ENCODE peak calls at places on chromosomes 4 and X, in seven cellular contexts. G is HepG2, L is K562, D is endothelial cell of umbilical vein, K is H1, R is SK-N-SH, E is GM12878. O is an unnamed sample. For H4K20me1, the result is how much of the 10 kb centered on the place peaks cover.

GRCh38 chrX:55008571-55009358 is 8.6 kb downstream of the APEX2 start:
- DNase-seq in G (no peak), R (no peak), K (no peak), L (no peak), E (no peak), D (peak), O (peak)

GRCh38 chr4:152563209-152563608 is 27.3 kb upstream of the FBXW7 start:
- DNase-seq in L (no peak), R (no peak), D (no peak), E (no peak), G (no peak), K (no peak), O (no peak)

GRCh38 chr4:64000241-64000640 is 409.0 kb downstream of the TECRL start:
- DNase-seq in E (no peak), K (no peak), R (no peak), G (no peak), D (no peak), L (no peak), O (no peak)

GRCh38 chrX:66622209-66622608 is 16.7 kb downstream of the EDA2R start:
- DNase-seq in D (no peak), E (no peak), G (no peak), L (no peak), K (no peak), R (no peak), O (no peak)

GRCh38 chr4:158588777-158589176 is 67.1 kb downstream of the RXFP1 start:
- DNase-seq in R (no peak), L (no peak), G (no peak), K (no peak), E (no peak), D (no peak), O (no peak)

GRCh38 chrX:132488819-132489255 is at the start of gene MBNL3:
- DNase-seq in K (peak), L (no peak), G (peak), R (peak), D (peak), E (no peak), O (no peak)

GRCh38 chr4:154489558-154490260 is 1.9 kb downstream of the DCHS2 start:
- DNase-seq in D (no peak), L (no peak), R (peak), E (no peak), K (no peak), G (no peak), O (no peak)

GRCh38 chrX:53716328-53717088 is 30.0 kb upstream of the HUWE1 start:
- DNase-seq in G (no peak), R (no peak), E (peak), D (peak), K (no peak), L (no peak), O (no peak)

GRCh38 chr4:87078987-87079469 is 141.4 kb downstream of the KLHL8 start:
- DNase-seq in K (no peak), D (peak), L (no peak), R (no peak), E (no peak), G (no peak), O (no peak)

GRCh38 chr4:53476232-53477037 is 99.0 kb downstream of the FIP1L1 start:
- DNase-seq in D (no peak), L (no peak), E (no peak), R (no peak), K (no peak), G (no peak), O (no peak)

GRCh38 chr4:106864231-106864630 is 171.9 kb downstream of the DKK2 start:
- DNase-seq in G (no peak), R (no peak), D (no peak), E (no peak), K (no peak), L (no peak), O (no peak)

GRCh38 chrX:21698274-21698673 is 40.1 kb upstream of the KLHL34 start:
- DNase-seq in G (no peak), K (no peak), E (no peak), D (no peak), R (no peak), L (no peak), O (no peak)

DNA sequence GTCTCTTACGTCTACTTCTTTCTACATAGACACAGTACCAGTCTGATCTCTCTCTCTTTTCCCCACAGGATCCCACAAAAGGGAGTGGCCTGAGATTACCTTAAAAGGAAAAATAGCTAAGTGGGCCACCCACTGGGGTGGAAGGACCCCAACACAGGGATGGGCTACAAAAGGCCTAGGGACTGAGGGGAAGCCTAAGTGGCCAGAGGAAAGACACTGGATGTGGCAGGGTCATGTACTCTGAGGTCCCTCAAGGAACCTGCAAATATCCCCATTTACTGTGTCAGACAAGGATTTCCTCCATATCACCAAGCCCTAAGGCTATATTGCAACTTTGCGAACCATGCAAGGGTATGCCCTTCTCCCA is 6.5 kb upstream of the PRDX4 start:
- DNase-seq in L (no peak), G (no peak), R (no peak), D (no peak), K (no peak), E (no peak), O (no peak)
- H3K9ac ChIP-seq in L (no peak), G (no peak), R (no peak), D (no peak), K (no peak), E (no peak), O (no peak)

GRCh38 chr4:2546286-2546823 is 9.9 kb downstream of the FAM193A start:
- DNase-seq in R (no peak), D (no peak), K (no peak), E (no peak), G (no peak), L (no peak), O (no peak)
- H4K20me1 ChIP-seq in R (half or more), D (under half), K (under half), E (under half), G (under half), L (under half), O (under half)

GRCh38 chr4:140930556-140930955 is 174.4 kb upstream of the TBC1D9 start:
- DNase-seq in E (no peak), K (no peak), G (no peak), D (no peak), R (no peak), L (no peak), O (no peak)

GRCh38 chr4:140931904-140932303 is 175.7 kb upstream of the TBC1D9 start:
- DNase-seq in L (no peak), R (no peak), K (no peak), G (no peak), D (no peak), E (no peak), O (no peak)

GRCh38 chr4:140937866-140938265 is 181.7 kb upstream of the TBC1D9 start:
- DNase-seq in G (no peak), K (no peak), D (no peak), L (no peak), R (peak), E (no peak), O (no peak)

GRCh38 chr4:140932646-140933045 is 176.5 kb upstream of the TBC1D9 start:
- DNase-seq in D (no peak), E (no peak), L (no peak), K (no peak), G (no peak), R (no peak), O (no peak)

GRCh38 chr4:140935259-140935658 is 179.1 kb upstream of the TBC1D9 start:
- DNase-seq in D (no peak), L (no peak), K (no peak), E (no peak), G (no peak), R (peak), O (no peak)
- TF ChIP-seq POLR2AphosphoS5 in D (no peak), L (no peak), K (no peak), E (no peak), G (no peak), R (peak), O (no peak)

GRCh38 chrX:154017766-154018517 is 1.8 kb downstream of the IRAK1 start:
- DNase-seq in K (no peak), R (no peak), E (no peak), D (no peak), L (no peak), G (no peak), O (no peak)

GRCh38 chrX:154019633-154020499 is at the start of gene IRAK1:
- DNase-seq in E (no peak), K (peak), R (peak), G (no peak), D (peak), L (peak), O (no peak)

GRCh38 chrX:154018518-154019060 is 1.1 kb downstream of the IRAK1 start:
- DNase-seq in E (no peak), L (no peak), G (no peak), K (no peak), R (peak), D (no peak), O (no peak)

GRCh38 chrX:154020500-154021115 is 906 bp upstream of the IRAK1 start:
- DNase-seq in R (no peak), D (no peak), E (no peak), K (no peak), L (no peak), G (no peak), O (no peak)

GRCh38 chrX:154019061-154019621 is 561 bp downstream of the IRAK1 start:
- DNase-seq in E (no peak), D (no peak), R (peak), L (peak), K (no peak), G (no peak), O (no peak)
- H3K9ac ChIP-seq in E (peak), D (peak), R (peak), L (peak), K (peak), G (peak), O (peak)

GRCh38 chr4:77798385-77798784 is 20.8 kb downstream of the CNOT6L start:
- DNase-seq in K (no peak), G (no peak), L (no peak), R (no peak), D (no peak), E (no peak), O (no peak)

GRCh38 chr4:77802406-77802805 is 16.8 kb downstream of the CNOT6L start:
- DNase-seq in R (no peak), D (no peak), G (no peak), E (no peak), L (no peak), K (no peak), O (no peak)

GRCh38 chr4:77800077-77800476 is 19.1 kb downstream of the CNOT6L start:
- DNase-seq in R (no peak), D (no peak), L (no peak), K (no peak), E (no peak), G (no peak), O (no peak)

GRCh38 chr4:77801260-77801608 is 17.9 kb downstream of the CNOT6L start:
- DNase-seq in K (no peak), E (no peak), R (no peak), D (no peak), G (no peak), L (no peak), O (no peak)

DNA sequence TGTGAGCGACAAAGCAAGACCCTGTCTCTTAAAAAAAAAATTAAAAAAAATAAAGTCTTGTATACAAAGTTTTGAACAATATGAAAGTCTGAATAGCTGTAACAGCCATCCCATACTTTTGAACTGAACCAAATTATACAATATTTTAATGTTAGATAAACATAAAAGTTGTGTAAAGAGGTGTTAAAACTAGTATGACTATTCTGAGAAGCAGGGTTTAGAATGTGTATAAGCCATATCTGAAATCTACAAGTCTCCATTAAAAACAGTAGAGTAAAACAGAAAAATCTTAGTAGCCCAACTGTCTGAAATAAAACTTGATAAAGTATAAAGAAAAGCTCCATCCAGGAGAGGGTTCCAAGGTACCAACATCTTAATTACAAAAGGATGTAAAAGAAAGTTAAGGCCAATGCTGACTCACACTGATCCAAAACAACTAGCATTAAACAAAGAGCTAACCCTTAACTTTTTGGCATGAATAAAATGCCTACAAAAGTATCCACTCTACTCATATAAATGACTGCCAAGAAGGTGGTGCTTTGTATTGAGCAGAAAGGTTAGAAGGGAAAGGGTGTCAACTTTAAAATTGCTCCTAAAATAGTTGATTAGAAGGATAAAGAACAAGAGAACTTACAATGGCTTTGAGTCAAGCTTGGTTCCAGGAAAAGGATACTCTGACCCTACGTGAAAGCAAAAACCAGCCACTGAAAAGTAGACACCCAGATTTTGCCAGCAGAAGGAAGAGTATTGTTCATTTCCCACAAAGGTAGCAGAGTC is 18.5 kb downstream of the CNOT6L start:
- DNase-seq in G (no peak), L (no peak), K (no peak), D (peak), E (no peak), R (no peak), O (no peak)
- H4K20me1 ChIP-seq in G (under half), L (under half), K (under half), D (under half), E (under half), R (under half), O (under half)

DNA sequence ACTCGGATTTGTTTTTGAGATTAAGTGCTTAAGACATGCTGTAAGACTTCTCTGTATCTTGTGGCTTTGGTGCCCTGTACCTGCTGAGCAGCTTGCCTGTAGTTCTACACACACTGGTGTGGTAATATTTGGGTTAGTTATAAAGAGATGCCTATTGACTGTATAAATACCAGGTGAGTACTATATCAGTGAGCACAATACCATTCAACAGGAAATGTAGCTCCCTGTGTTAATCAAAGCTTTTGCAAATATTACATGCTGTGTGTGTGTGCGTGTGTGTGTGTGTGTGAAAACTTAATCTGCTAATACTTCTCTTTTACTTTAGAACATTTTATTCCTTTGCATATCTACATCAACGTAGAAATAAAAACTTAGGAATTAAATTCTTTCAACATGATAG is 30.1 kb downstream of the MYOZ2 start:
- DNase-seq in E (no peak), G (no peak), R (no peak), L (no peak), K (no peak), D (no peak), O (no peak)
- TF ChIP-seq POLR2AphosphoS5 in E (no peak), G (no peak), R (no peak), L (no peak), K (no peak), D (no peak), O (no peak)

DNA sequence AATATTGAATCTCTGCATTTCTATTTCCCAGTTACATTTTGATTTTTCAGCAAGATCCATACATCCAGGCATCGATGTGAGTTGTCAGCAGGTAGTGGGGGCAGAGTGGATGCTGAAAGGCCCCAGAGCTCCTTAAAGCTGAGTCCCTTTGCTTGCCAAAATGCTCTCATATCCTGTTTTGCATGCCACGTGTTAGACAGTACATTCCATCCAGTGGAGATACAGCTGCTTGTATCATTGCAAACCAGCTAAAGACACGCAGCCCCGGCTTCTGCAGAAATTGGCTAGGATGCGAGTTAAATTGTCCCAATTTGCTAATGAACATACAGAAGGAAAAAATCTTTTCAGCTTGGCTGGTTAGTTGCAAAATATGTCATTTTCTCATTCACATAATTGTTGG is 179.6 kb upstream of the MXRA5 start:
- DNase-seq in L (no peak), E (no peak), D (no peak), K (no peak), G (no peak), R (no peak), O (no peak)
- H3K9ac ChIP-seq in L (no peak), E (no peak), D (no peak), K (no peak), G (no peak), R (peak), O (no peak)

GRCh38 chrX:76520273-76521054 is 93.0 kb downstream of the MAGEE1 start:
- DNase-seq in K (no peak), G (no peak), R (no peak), D (no peak), E (no peak), L (no peak), O (no peak)

DNA sequence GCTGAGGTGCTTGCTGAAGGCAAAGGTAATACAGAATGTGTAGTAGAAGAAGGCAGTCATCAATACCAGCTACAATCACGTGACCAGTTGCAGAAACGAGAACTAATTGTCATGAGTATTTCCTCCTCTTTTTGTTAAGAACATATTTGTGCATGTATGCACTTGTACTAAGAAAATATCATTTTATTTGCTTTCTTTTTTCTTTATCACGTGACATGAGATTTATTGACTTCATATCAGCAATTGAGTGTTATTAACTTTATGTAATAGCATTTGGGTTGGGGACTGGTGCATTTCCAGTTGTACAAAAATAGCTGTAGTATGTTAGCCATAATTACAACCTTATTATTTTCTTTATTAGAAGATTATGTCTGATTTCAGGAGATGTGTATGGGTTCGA is 90.0 kb downstream of the MAGEE1 start:
- DNase-seq in R (no peak), K (no peak), L (no peak), G (no peak), E (no peak), D (no peak), O (no peak)
- H4K20me1 ChIP-seq in R (under half), K (under half), L (under half), G (under half), E (under half), D (under half), O (under half)

DNA sequence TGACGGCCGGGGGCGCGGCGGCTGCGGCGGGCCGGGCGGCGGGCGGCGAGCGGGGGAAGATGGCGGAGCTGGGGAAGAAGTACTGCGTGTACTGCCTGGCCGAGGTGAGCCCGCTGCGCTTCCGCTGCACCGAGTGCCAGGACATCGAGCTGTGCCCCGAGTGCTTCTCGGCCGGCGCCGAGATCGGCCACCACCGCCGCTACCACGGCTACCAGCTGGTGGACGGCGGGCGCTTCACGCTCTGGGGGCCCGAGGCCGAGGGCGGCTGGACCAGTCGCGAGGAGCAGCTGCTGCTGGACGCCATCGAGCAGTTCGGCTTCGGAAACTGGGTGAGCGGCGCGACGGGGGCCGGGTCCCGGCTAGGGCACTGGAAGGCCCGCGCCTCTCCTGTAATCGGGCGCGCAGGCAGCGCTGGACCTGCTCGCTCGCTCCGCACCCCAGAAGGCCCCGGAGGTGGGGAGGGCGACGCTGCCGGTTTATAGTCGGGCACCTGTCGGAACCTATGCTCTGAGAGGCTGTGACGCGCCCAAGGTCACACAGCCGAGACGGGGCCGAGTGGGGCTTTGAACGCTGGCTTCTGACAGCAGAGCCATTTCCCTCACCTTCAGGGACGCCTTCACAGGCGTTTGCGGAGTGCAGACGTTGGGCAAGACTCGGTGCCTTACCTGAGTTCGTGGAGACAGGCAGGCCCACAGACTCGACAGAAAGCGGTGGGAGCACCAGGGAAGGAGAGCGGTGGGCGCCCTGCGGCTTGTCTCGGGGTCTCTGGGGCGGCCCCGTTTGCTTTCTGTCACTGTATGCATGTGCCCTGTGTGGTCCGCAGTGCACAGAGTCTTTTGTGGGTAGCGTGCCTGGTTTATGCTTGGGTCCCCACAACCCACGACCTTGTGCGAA is 596 bp downstream of the TADA2B start:
- DNase-seq in D (peak), R (no peak), E (no peak), L (peak), K (peak), G (no peak), O (no peak)
- TF ChIP-seq POLR2AphosphoS5 in D (no peak), R (no peak), E (peak), L (no peak), K (peak), G (no peak), O (no peak)

O was measured in HCT116.